ENCODE peak calls at places on chromosomes 13 and 19, in eight cellular contexts. J, W, Q, T, R, I, A and K are unnamed samples. For H3K4me1, the result is how much of the 10 kb centered on the place peaks cover.

GRCh38 chr13:112684041-112684440 is 5.8 kb upstream of the ATP11A start:
- DNase-seq in I (no peak), A (no peak), T (no peak), Q (no peak), R (no peak), J (no peak), W (no peak), K (no peak)

GRCh38 chr19:42406111-42406510 is 16.0 kb upstream of the CNFN start:
- DNase-seq in T (no peak), W (no peak), A (no peak), I (no peak), R (no peak), Q (no peak), J (no peak), K (no peak)

GRCh38 chr19:56107626-56108351 is 13.3 kb downstream of the ZNF787 start:
- DNase-seq in Q (no peak), A (no peak), J (no peak), W (no peak), T (no peak), I (no peak), R (no peak), K (no peak)

GRCh38 chr19:47357788-47358680 is 8.9 kb downstream of the DHX34 start:
- DNase-seq in J (no peak), R (peak), A (no peak), Q (no peak), T (no peak), I (no peak), W (no peak), K (peak)

GRCh38 chr13:20399515-20399914 is 126.1 kb downstream of the CRYL1 start:
- DNase-seq in A (no peak), Q (no peak), I (no peak), T (no peak), J (no peak), R (no peak), W (no peak), K (no peak)

GRCh38 chr19:34269968-34270621 is 15.7 kb downstream of the GARRE1 start:
- DNase-seq in J (no peak), I (no peak), R (peak), Q (peak), T (peak), W (peak), A (peak), K (peak)

GRCh38 chr13:113548171-113548641 is 36.3 kb upstream of the TFDP1 start:
- DNase-seq in Q (no peak), J (no peak), R (no peak), I (no peak), W (no peak), T (no peak), A (no peak), K (no peak)

GRCh38 chr19:2449019-2449418 is 7.7 kb downstream of the LMNB2 start:
- DNase-seq in T (no peak), R (no peak), A (no peak), I (no peak), Q (no peak), J (no peak), W (no peak), K (no peak)

GRCh38 chr19:35388277-35389054 is 17.6 kb downstream of the GPR42 start:
- DNase-seq in J (no peak), Q (no peak), W (no peak), R (no peak), A (no peak), I (no peak), T (no peak), K (no peak)

GRCh38 chr13:107808388-107808787 is 406.9 kb downstream of the LIG4 start:
- DNase-seq in T (peak), R (no peak), W (no peak), Q (peak), I (no peak), J (no peak), A (no peak), K (no peak)

GRCh38 chr13:36612242-36612641 is 61.6 kb upstream of the SERTM1 start:
- DNase-seq in W (no peak), J (no peak), I (no peak), Q (no peak), T (no peak), R (no peak), A (no peak), K (no peak)

GRCh38 chr19:2686347-2686746 is 16.1 kb downstream of the GNG7 start:
- DNase-seq in A (no peak), I (no peak), R (no peak), J (no peak), Q (no peak), W (no peak), T (no peak), K (no peak)

GRCh38 chr19:17902701-17903100 is 30.1 kb upstream of the CCDC124 start:
- DNase-seq in T (peak), W (peak), R (peak), Q (peak), I (no peak), J (no peak), A (no peak), K (no peak)

GRCh38 chr13:52851153-52851962 is 2.9 kb upstream of the PCDH8 start:
- DNase-seq in J (peak), R (no peak), I (no peak), Q (no peak), W (no peak), A (peak), T (peak), K (no peak)

GRCh38 chr19:55247621-55248099 is 11.2 kb downstream of the PPP6R1 start:
- DNase-seq in R (no peak), W (no peak), A (no peak), T (no peak), I (no peak), J (no peak), Q (no peak), K (no peak)

GRCh38 chr13:62747152-62747551 is 1331.5 kb upstream of the PCDH20 start:
- DNase-seq in I (no peak), Q (peak), W (no peak), T (no peak), J (no peak), R (no peak), A (no peak), K (no peak)

GRCh38 chr13:94783489-94783888 is 71.1 kb upstream of the SOX21 start:
- DNase-seq in W (no peak), I (no peak), R (no peak), J (no peak), Q (no peak), T (no peak), A (no peak), K (no peak)

GRCh38 chr13:93900735-93901134 is 578.7 kb downstream of the DCT start:
- DNase-seq in R (no peak), I (no peak), W (no peak), T (peak), A (no peak), J (no peak), Q (peak), K (no peak)

GRCh38 chr13:94988654-94989053 is 276.3 kb upstream of the SOX21 start:
- DNase-seq in Q (no peak), T (no peak), I (peak), W (no peak), R (no peak), J (no peak), A (no peak), K (peak)

GRCh38 chr13:98549006-98549727 is 27.7 kb downstream of the STK24 start:
- DNase-seq in A (no peak), W (no peak), R (no peak), Q (peak), J (no peak), T (peak), I (no peak), K (no peak)

GRCh38 chr13:91133941-91134772 is 213.3 kb upstream of the MIR17HG start:
- DNase-seq in Q (peak), I (peak), A (peak), W (peak), T (peak), R (peak), J (peak), K (peak)

GRCh38 chr19:41795031-41795461 is 1.3 kb upstream of the CEACAM3 start:
- DNase-seq in R (peak), A (peak), T (peak), W (no peak), Q (peak), J (peak), I (peak), K (peak)

GRCh38 chr13:21759503-21759902 is 88.6 kb downstream of the FGF9 start:
- DNase-seq in A (peak), T (no peak), I (no peak), J (no peak), W (no peak), R (no peak), Q (no peak), K (no peak)

GRCh38 chr19:33440241-33440640 is 66.7 kb downstream of the CEBPG start:
- DNase-seq in W (no peak), J (no peak), T (no peak), Q (no peak), A (no peak), I (no peak), R (no peak), K (no peak)

GRCh38 chr19:1566392-1567115 is 1.6 kb downstream of the MEX3D start:
- DNase-seq in R (no peak), A (peak), Q (peak), I (no peak), W (no peak), J (peak), T (peak), K (no peak)

GRCh38 chr19:53945441-53945840 is 17.3 kb upstream of the CACNG8 start:
- DNase-seq in T (no peak), W (no peak), Q (peak), J (no peak), A (no peak), R (no peak), I (peak), K (no peak)

GRCh38 chr13:33367931-33368330 is 82.4 kb upstream of the STARD13 start:
- DNase-seq in W (no peak), T (no peak), I (no peak), A (no peak), J (no peak), Q (no peak), R (no peak), K (no peak)

GRCh38 chr19:38736036-38736412 is 8.2 kb downstream of the CAPN12 start:
- DNase-seq in R (no peak), W (no peak), J (no peak), Q (no peak), I (no peak), A (peak), T (no peak), K (no peak)

GRCh38 chr19:2491130-2491801 is 15.3 kb downstream of the GADD45B start:
- DNase-seq in W (no peak), J (no peak), Q (peak), T (peak), I (no peak), A (peak), R (no peak), K (peak)

GRCh38 chr19:38389101-38389925 is 816 bp downstream of the SPRED3 start:
- DNase-seq in Q (peak), A (peak), J (peak), R (no peak), W (no peak), I (no peak), T (peak), K (no peak)

GRCh38 chr19:871446-872265 is 12.2 kb downstream of the CFD start:
- DNase-seq in R (no peak), I (no peak), A (no peak), J (no peak), Q (peak), W (no peak), T (peak), K (no peak)

GRCh38 chr13:65679240-65679639 is 1550.9 kb downstream of the PCDH9 start:
- DNase-seq in W (no peak), T (peak), I (no peak), A (no peak), R (no peak), J (no peak), Q (peak), K (no peak)

GRCh38 chr13:20964904-20965303 is 62.4 kb upstream of the XPO4 start:
- DNase-seq in Q (peak), T (no peak), J (no peak), A (no peak), W (no peak), R (no peak), I (no peak), K (no peak)

GRCh38 chr13:30423891-30424290 is 1.6 kb downstream of the UBE2L5 start:
- DNase-seq in R (no peak), A (no peak), J (no peak), T (no peak), I (no peak), W (no peak), Q (no peak), K (no peak)

GRCh38 chr19:33344210-33344609 is 29.3 kb upstream of the CEBPG start:
- DNase-seq in W (no peak), A (no peak), I (no peak), Q (no peak), J (peak), T (no peak), R (no peak), K (no peak)

GRCh38 chr19:5397804-5398692 is 57.2 kb upstream of the ZNRF4 start:
- DNase-seq in I (no peak), Q (no peak), J (peak), T (no peak), R (no peak), W (no peak), A (peak), K (peak)

DNA sequence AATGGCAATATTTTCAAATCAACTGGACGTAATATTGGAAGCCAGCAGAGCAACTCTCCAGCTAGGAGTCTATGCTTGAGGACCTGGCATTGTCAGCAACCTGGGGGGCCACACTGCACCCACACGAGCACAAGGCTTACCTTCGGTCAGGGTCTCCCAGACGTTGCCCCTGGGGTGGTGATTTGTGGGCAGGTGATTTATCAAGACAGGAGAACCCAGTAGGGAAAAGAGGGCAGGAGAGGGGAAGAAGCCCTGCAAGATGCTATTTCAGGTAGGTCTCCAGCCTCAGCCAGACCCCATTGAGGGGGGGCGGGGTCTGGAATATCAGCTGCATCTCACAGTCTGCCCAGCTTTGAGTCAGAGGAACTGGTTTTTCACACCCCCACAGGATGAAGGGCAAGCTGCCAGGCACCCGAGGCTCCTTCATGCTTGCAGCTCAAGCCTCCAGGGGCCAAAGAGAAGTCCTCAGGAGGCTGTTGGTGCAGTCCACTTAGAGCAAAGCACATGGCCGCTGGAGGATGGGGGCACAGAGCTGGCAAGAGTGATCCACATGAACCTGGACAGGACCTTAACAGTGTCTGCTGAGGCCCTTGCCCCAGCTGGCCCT is 80.9 kb upstream of the UQCRFS1 start:
- DNase-seq in I (no peak), J (no peak), A (no peak), R (no peak), W (no peak), Q (no peak), T (no peak), K (no peak)
- H3K4me1 ChIP-seq in I (under half), J (under half), A (under half), R (under half), W (under half), Q (under half), T (under half), K (half or more)

DNA sequence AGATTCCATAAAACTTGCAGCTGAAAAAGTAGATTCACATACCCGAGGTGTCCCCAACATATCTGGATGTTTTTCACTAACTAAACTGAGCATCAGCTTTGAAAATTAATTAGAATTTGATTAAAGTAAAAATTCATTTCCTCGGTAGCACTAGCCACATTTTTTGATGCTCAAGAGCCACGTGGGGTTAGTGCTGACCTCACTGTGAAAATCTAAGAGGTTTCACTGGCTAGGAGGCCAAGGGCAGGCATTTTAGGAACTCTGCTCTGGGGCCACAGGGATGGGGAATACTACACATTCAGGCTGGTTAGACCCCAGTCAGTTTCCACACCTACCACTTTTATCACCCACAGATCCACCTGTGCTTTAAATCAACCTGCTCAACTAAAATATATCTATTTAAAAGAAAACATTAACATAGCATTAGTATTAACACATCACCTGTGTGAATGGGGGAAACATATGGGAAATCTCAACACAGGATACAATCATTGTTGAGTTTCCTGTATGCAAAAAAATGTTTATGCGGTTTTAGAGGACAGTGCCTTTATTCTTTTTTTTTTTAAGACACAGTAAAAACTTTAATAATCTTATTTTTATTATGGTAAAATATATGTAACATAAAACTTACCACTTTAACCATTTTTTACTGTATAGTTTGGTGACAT is 45.5 kb downstream of the BRD4 start:
- DNase-seq in I (no peak), T (no peak), J (no peak), W (no peak), R (no peak), Q (no peak), A (no peak), K (peak)
- H3K4me2 ChIP-seq in I (no peak), T (no peak), J (no peak), W (no peak), R (no peak), Q (no peak), A (no peak), K (peak)

GRCh38 chr13:84816567-84817133 is 934.4 kb upstream of the SLITRK1 start:
- DNase-seq in Q (no peak), T (no peak), I (no peak), R (no peak), W (no peak), A (no peak), J (no peak), K (no peak)

GRCh38 chr13:84812078-84812477 is 929.8 kb upstream of the SLITRK1 start:
- DNase-seq in I (no peak), Q (no peak), R (no peak), T (no peak), J (no peak), W (no peak), A (no peak), K (no peak)

GRCh38 chr13:84810781-84811180 is 928.5 kb upstream of the SLITRK1 start:
- DNase-seq in A (no peak), T (no peak), I (no peak), W (no peak), Q (no peak), J (no peak), R (no peak), K (no peak)

DNA sequence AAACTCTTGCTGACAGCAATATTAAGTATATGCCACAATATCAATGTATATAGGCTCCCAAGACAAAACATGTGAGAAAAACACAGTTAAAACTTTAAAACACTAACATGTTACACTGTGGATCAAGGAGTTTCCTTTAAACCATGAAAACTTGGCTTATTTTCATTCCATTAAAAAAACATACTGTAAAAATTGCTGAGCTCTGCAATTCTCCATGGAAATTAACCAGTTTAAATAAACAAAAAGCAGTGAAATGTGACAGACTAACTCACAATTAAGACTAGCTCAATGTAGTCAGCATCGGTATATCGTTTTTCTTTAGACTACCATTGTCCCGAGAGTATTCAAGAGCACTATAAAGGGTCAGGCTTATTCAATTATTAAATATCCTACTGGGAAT is 930.5 kb upstream of the SLITRK1 start:
- DNase-seq in A (no peak), T (no peak), J (no peak), R (no peak), I (no peak), Q (no peak), W (no peak), K (no peak)
- H3K4me1 ChIP-seq in A (under half), T (under half), J (under half), R (under half), I (under half), Q (under half), W (under half), K (under half)

GRCh38 chr13:79779061-79779460 is 298.1 kb downstream of the NDFIP2 start:
- DNase-seq in I (no peak), Q (no peak), A (no peak), R (no peak), W (no peak), J (no peak), T (no peak), K (no peak)
- H3K4me2 ChIP-seq in I (no peak), Q (no peak), A (peak), R (no peak), W (no peak), J (no peak), T (no peak), K (no peak)

GRCh38 chr13:41496420-41497234 is 39.3 kb downstream of the RGCC start:
- DNase-seq in J (no peak), W (no peak), A (no peak), Q (peak), T (peak), R (no peak), I (no peak), K (no peak)
- H3K4me1 ChIP-seq in J (under half), W (under half), A (under half), Q (under half), T (under half), R (under half), I (under half), K (under half)

DNA sequence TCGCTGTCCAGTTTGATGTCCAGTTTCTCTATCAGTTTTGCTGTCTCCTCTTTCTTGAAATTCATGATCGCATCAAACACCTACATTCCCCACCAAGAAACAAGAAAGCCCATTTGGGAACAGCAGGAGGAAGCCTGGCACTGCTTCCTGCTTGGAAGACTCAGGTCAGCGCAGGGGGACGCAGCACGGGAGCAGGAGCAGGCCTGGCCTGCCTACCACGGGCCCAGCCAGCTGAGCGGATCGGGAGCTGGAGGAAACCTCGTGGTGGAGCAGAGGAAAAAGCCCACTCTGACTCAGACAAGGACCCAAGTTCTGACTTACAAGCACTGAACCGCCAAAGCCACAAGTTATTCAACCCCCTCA is 3.9 kb downstream of the EEF2 start:
- DNase-seq in T (no peak), W (peak), J (no peak), R (no peak), I (no peak), Q (no peak), A (no peak), K (no peak)
- H3K4me2 ChIP-seq in T (no peak), W (no peak), J (no peak), R (peak), I (no peak), Q (no peak), A (no peak), K (no peak)